ENCODE peak calls at places on chromosomes 13 and 19, in nine cellular contexts. K, I, Q, C, J, N, L, H and F are unnamed samples.

GRCh38 chr19:12782424-12783225 is 7.3 kb upstream of the HOOK2 start:
- DNase-seq in Q (peak; percentile 89), I (peak; percentile 97), C (peak; percentile 92), K (peak; percentile 93), N (peak; percentile 80), J (no peak), L (peak; percentile 81), H (peak; percentile 10), F (peak; percentile 91)

GRCh38 chr19:39137131-39137530 is 11.5 kb downstream of the PAK4 start:
- DNase-seq in N (no peak), Q (no peak), C (no peak), H (no peak), I (no peak), K (no peak), L (no peak), J (no peak), F (no peak)

GRCh38 chr19:1665565-1666047 is 13.2 kb upstream of the TCF3 start:
- DNase-seq in K (peak; percentile 75), J (no peak), L (no peak), H (no peak), N (no peak), Q (no peak), I (no peak), C (no peak), F (no peak)

GRCh38 chr19:17125728-17126677 is 50.4 kb downstream of the MYO9B start:
- DNase-seq in J (no peak), N (peak; percentile 62), C (peak; percentile 49), K (peak; percentile 88), Q (peak; percentile 48), I (peak; percentile 93), H (no peak), L (no peak), F (peak; percentile 48)

GRCh38 chr13:85709072-85709471 is 90.1 kb downstream of the SLITRK6 start:
- DNase-seq in L (peak; percentile 42), N (no peak), I (no peak), Q (no peak), J (no peak), H (no peak), C (no peak), K (no peak), F (no peak)

GRCh38 chr13:41546372-41547252 is 89.3 kb downstream of the RGCC start:
- DNase-seq in N (no peak), J (no peak), C (no peak), K (no peak), L (no peak), I (no peak), H (no peak), Q (no peak), F (peak; percentile 39)

GRCh38 chr13:73898276-73898675 is 235.9 kb downstream of the KLF12 start:
- DNase-seq in H (no peak), N (no peak), I (no peak), L (no peak), C (no peak), K (no peak), J (no peak), Q (no peak), F (no peak)

GRCh38 chr13:43698743-43699142 is 88.0 kb downstream of the ENOX1 start:
- DNase-seq in H (no peak), L (no peak), I (no peak), N (no peak), C (no peak), Q (no peak), K (no peak), J (no peak), F (no peak)

GRCh38 chr13:39483326-39483725 is 119.7 kb downstream of the LHFPL6 start:
- DNase-seq in L (no peak), Q (no peak), J (no peak), H (no peak), I (no peak), N (no peak), C (no peak), K (no peak), F (no peak)

GRCh38 chr19:52237771-52238400 is 31.5 kb upstream of the ZNF766 start:
- DNase-seq in L (peak; percentile 69), N (no peak), H (no peak), K (peak; percentile 18), I (no peak), J (peak; percentile 33), Q (peak; percentile 32), C (peak; percentile 53), F (no peak)

GRCh38 chr13:71880753-71881541 is 13.9 kb upstream of the DACH1 start:
- DNase-seq in N (no peak), Q (no peak), K (no peak), L (no peak), I (no peak), J (no peak), H (no peak), C (no peak), F (no peak)

GRCh38 chr19:15107056-15108010 is at the start of gene SYDE1:
- DNase-seq in N (no peak), J (no peak), Q (no peak), L (peak; percentile 33), H (no peak), C (peak; percentile 27), I (no peak), K (no peak), F (no peak)

GRCh38 chr13:80469841-80470378 is 129.0 kb upstream of the SPRY2 start:
- DNase-seq in J (peak; percentile 54), K (no peak), H (no peak), L (peak; percentile 65), C (no peak), N (peak; percentile 89), I (peak; percentile 92), Q (no peak), F (no peak)

GRCh38 chr19:49682274-49682673 is 5.2 kb downstream of the PRMT1 start:
- DNase-seq in J (no peak), L (no peak), N (no peak), H (no peak), Q (no peak), I (no peak), C (no peak), K (no peak), F (no peak)

GRCh38 chr13:109715902-109716301 is 70.5 kb downstream of the IRS2 start:
- DNase-seq in C (no peak), N (no peak), K (no peak), L (peak; percentile 43), I (no peak), H (no peak), J (peak; percentile 17), Q (no peak), F (no peak)

GRCh38 chr13:50589139-50589538 is 254.4 kb downstream of the DLEU7 start:
- DNase-seq in C (no peak), N (no peak), H (no peak), Q (no peak), J (peak; percentile 90), L (no peak), I (no peak), K (no peak), F (peak; percentile 23)

GRCh38 chr19:46494115-46494935 is 1.3 kb downstream of the PNMA8B start:
- DNase-seq in H (no peak), Q (no peak), I (no peak), L (no peak), J (no peak), N (no peak), K (no peak), C (no peak), F (no peak)

GRCh38 chr19:52198678-52199077 is 8.8 kb downstream of the PPP2R1A start:
- DNase-seq in I (no peak), C (no peak), K (no peak), N (no peak), Q (no peak), H (no peak), L (no peak), J (no peak), F (no peak)

GRCh38 chr13:45781553-45782326 is 69.8 kb downstream of the SIAH3 start:
- DNase-seq in J (no peak), K (no peak), Q (no peak), C (no peak), I (no peak), N (no peak), L (no peak), H (peak; percentile 69), F (no peak)

GRCh38 chr13:92602560-92602959 is 624.0 kb upstream of the GPC6 start:
- DNase-seq in J (no peak), L (no peak), K (no peak), Q (no peak), H (no peak), C (no peak), I (no peak), N (no peak), F (no peak)

GRCh38 chr19:12126707-12127106 is 13.4 kb downstream of the ZNF20 start:
- DNase-seq in C (no peak), L (no peak), K (no peak), N (no peak), J (no peak), Q (no peak), I (no peak), H (no peak), F (no peak)

GRCh38 chr19:10662384-10663251 is 8.5 kb downstream of the ILF3 start:
- DNase-seq in K (no peak), N (no peak), I (no peak), Q (peak; percentile 6), L (no peak), C (peak; percentile 21), H (no peak), J (no peak), F (no peak)

GRCh38 chr13:23899555-23899954 is 2.3 kb upstream of the C1QTNF9B start:
- DNase-seq in I (no peak), C (no peak), Q (peak; percentile 23), H (no peak), J (no peak), L (peak; percentile 4), K (no peak), N (no peak), F (no peak)

GRCh38 chr19:5058456-5059190 is 89.7 kb downstream of the KDM4B start:
- DNase-seq in K (no peak), H (no peak), J (no peak), I (no peak), L (no peak), Q (peak; percentile 47), C (no peak), N (no peak), F (no peak)

GRCh38 chr19:45177817-45178261 is at the start of gene TRAPPC6A:
- DNase-seq in K (no peak), H (no peak), N (no peak), L (peak; percentile 74), C (no peak), Q (no peak), I (no peak), J (no peak), F (peak; percentile 54)

GRCh38 chr13:31972453-31972852 is 59.1 kb upstream of the FRY start:
- DNase-seq in H (no peak), N (no peak), C (no peak), I (no peak), K (no peak), Q (no peak), J (no peak), L (no peak), F (no peak)

GRCh38 chr13:47121092-47121763 is 224.4 kb upstream of the HTR2A start:
- DNase-seq in Q (no peak), L (no peak), K (no peak), I (no peak), C (no peak), J (no peak), N (no peak), H (no peak), F (no peak)

GRCh38 chr13:20397896-20398295 is 127.8 kb downstream of the CRYL1 start:
- DNase-seq in I (peak; percentile 59), Q (no peak), J (no peak), C (no peak), K (no peak), H (no peak), L (no peak), N (no peak), F (no peak)

GRCh38 chr13:97976551-97977375 is 23.3 kb downstream of the IPO5 start:
- DNase-seq in C (peak; percentile 38), Q (no peak), I (peak; percentile 83), L (peak; percentile 2), K (no peak), N (no peak), H (peak; percentile 80), J (no peak), F (no peak)

GRCh38 chr19:45345506-45345860 is 4.9 kb downstream of the KLC3 start:
- DNase-seq in N (no peak), H (no peak), Q (no peak), C (no peak), L (no peak), K (no peak), J (no peak), I (no peak), F (no peak)

GRCh38 chr19:38683393-38684077 is 36.1 kb downstream of the ACTN4 start:
- DNase-seq in Q (no peak), H (peak; percentile 69), I (peak; percentile 90), N (peak; percentile 81), K (no peak), C (peak; percentile 41), L (peak; percentile 100), J (no peak), F (no peak)